ENCODE peak calls at places on chromosomes 7 and 10, in five cellular contexts. N, X, V, M and B are unnamed samples.
A peak's percentile ranks its signal among the peaks of the same experiment; 100 is the strongest.

GRCh38 chr7:70113078-70113477 is 514.8 kb downstream of the AUTS2 start:
- DNase-seq in X (no peak), N (no peak), M (no peak), V (no peak), B (no peak)

GRCh38 chr7:70565723-70566122 is 566.2 kb upstream of the GALNT17 start:
- DNase-seq in X (no peak), M (no peak), N (no peak), V (no peak), B (no peak)

GRCh38 chr10:34895977-34896376 is 80.9 kb upstream of the PARD3 start:
- DNase-seq in M (no peak), X (no peak), V (no peak), N (no peak), B (no peak)

GRCh38 chr7:149569025-149569725 is 71.6 kb upstream of the ZNF746 start:
- DNase-seq in M (no peak), X (no peak), V (no peak), N (no peak), B (no peak)

GRCh38 chr7:111424768-111425167 is 137.5 kb downstream of the IMMP2L start:
- DNase-seq in M (no peak), N (no peak), V (peak; percentile 54), X (no peak), B (no peak)

GRCh38 chr7:112572669-112573301 is 92.0 kb downstream of the LSMEM1 start:
- DNase-seq in N (no peak), V (peak; percentile 70), M (no peak), X (no peak), B (no peak)

GRCh38 chr7:15016726-15017125 is 114.2 kb upstream of the DGKB start:
- DNase-seq in V (no peak), X (no peak), M (no peak), N (peak; percentile 45), B (no peak)

GRCh38 chr10:130038611-130039109 is 72.0 kb downstream of the C10orf143 start:
- DNase-seq in M (no peak), X (no peak), V (no peak), N (no peak), B (no peak)

GRCh38 chr7:116540743-116541142 is 15.9 kb downstream of the CAV1 start:
- DNase-seq in V (peak; percentile 6), N (no peak), X (no peak), M (no peak), B (no peak)

GRCh38 chr10:119104653-119105024 is 726 bp downstream of the DENND10 start:
- DNase-seq in N (no peak), V (no peak), M (no peak), X (no peak), B (no peak)

GRCh38 chr7:42348071-42348470 is 111.1 kb upstream of the GLI3 start:
- DNase-seq in M (no peak), X (no peak), N (no peak), V (no peak), B (no peak)

GRCh38 chr7:87624628-87625027 is 3.6 kb upstream of the RUNDC3B start:
- DNase-seq in V (no peak), N (no peak), M (no peak), X (no peak), B (peak; percentile 31)

GRCh38 chr7:129848436-129848835 is 104.3 kb downstream of the UBE2H start:
- DNase-seq in N (no peak), X (no peak), M (no peak), V (no peak), B (no peak)

GRCh38 chr7:151309306-151309705 is 32.3 kb upstream of the NUB1 start:
- DNase-seq in V (no peak), X (no peak), M (no peak), N (no peak), B (no peak)

GRCh38 chr7:54932818-54933543 is 85.8 kb upstream of the EGFR start:
- DNase-seq in M (no peak), V (peak; percentile 17), N (peak; percentile 28), X (no peak), B (peak; percentile 96)

GRCh38 chr10:50152792-50153272 is 85.1 kb downstream of the WASHC2A start:
- DNase-seq in M (peak; percentile 19), X (no peak), V (no peak), N (no peak), B (peak; percentile 36)

GRCh38 chr7:142792129-142792528 is 21.4 kb downstream of the PRSS2 start:
- DNase-seq in N (no peak), X (no peak), V (no peak), M (no peak), B (no peak)

GRCh38 chr10:33484787-33485186 is 150.3 kb upstream of the NRP1 start:
- DNase-seq in M (no peak), V (no peak), N (no peak), X (no peak), B (no peak)

GRCh38 chr7:98079891-98080653 is 26.6 kb upstream of the LMTK2 start:
- DNase-seq in X (no peak), N (no peak), M (no peak), V (no peak), B (no peak)

GRCh38 chr10:66215005-66215404 is 710.8 kb upstream of the LRRTM3 start:
- DNase-seq in M (no peak), N (no peak), X (no peak), V (peak; percentile 4), B (peak; percentile 1)

GRCh38 chr10:94104316-94105060 is 110.8 kb downstream of the PLCE1 start:
- DNase-seq in M (no peak), X (no peak), N (no peak), V (peak; percentile 5), B (no peak)

GRCh38 chr10:115982076-115982475 is 290.9 kb downstream of the GFRA1 start:
- DNase-seq in N (no peak), M (no peak), V (no peak), X (no peak), B (no peak)

GRCh38 chr7:98674461-98674860 is 57.4 kb downstream of the NPTX2 start:
- DNase-seq in V (no peak), X (no peak), N (no peak), M (no peak), B (no peak)

GRCh38 chr7:155344270-155344617 is 46.6 kb downstream of the INSIG1 start:
- DNase-seq in N (no peak), V (no peak), X (no peak), M (no peak), B (no peak)

GRCh38 chr7:2619120-2619519 is 12.7 kb upstream of the TTYH3 start:
- DNase-seq in X (no peak), V (no peak), N (no peak), M (no peak), B (no peak)

GRCh38 chr10:93028881-93029280 is 31.7 kb upstream of the CYP26C1 start:
- DNase-seq in V (no peak), X (no peak), N (peak; percentile 16), M (no peak), B (no peak)

DNA sequence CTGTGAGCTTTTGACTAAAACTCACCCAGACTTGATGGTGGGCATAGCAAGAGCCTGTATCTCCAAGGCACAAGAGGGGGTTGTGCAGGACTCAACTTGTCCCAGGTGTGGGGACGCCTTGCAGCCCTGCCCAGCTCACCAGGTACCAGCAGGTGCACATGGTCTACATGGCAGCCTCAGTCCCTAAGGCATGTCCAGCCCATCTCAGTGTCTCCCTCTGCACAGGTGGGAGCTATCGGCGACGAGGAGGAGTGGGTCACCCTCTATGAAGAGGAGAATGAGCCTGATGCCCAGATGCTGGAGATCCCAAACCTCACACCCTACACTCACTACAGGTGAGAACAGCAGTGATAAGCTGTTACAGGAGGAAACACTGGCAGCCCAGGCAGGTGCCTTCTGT is 571.7 kb upstream of the FOXK1 start:
- DNase-seq in N (no peak), M (no peak), X (no peak), V (no peak), B (no peak)
- TF ChIP-seq ZBTB33 in N (no peak), M (no peak), X (no peak), V (no peak), B (no peak)

GRCh38 chr10:104218751-104219150 is 13.4 kb downstream of the CFAP43 start:
- DNase-seq in M (no peak), N (no peak), X (no peak), V (no peak), B (no peak)
- TF ChIP-seq ZBTB33 in M (no peak), N (no peak), X (no peak), V (no peak), B (no peak)

DNA sequence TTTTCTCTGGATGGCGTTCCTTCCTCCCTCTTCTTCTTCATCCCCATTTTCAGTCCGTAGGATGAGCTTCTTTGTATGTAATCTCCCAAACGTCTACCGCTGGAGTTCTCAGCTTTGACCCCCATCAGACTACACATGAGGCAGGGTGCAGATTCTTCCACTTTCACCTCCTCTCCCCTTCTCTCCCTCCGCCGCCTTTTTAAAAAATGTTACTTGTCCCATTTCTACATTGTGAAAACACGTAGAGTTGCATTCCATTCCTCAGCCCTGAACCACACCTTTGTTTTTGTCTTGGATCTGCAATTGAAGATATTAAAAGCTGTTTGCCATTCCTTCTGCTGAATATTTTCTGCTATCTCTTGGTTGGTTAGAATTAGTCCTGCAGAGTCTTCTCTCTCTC is 6.2 kb downstream of the ADIRF start:
- DNase-seq in X (no peak), V (no peak), M (no peak), N (no peak), B (no peak)
- TF ChIP-seq ZBTB33 in X (no peak), V (no peak), M (no peak), N (no peak), B (no peak)

DNA sequence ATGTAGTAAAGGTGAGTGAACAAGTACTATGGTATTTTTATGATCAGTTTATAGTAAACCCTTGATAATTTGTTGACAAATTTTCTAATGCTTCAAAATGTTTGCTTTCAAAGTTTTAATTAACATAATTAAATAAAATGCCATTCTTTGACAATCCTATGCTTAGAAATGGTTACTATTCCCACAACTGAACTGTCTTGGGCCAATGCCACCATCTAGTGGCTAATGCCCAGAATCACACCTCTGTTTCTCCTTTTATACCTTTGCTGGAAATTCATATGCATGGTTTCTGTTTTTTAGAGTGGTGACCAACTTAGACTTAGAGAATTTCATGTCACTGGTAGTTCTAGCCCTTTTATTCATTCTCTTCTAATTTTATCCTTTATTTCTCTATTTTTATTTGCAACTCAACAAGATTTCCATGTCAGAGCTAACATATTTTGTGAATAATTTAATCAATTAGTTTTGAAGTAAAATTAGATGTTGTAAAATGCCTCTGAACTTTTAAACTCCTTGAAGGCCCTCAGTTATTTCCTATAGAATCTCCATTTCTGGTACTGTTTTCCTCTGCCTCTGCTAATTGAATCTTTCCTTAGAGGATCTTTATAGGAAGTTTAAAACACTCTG is 31.1 kb downstream of the PCGF5 start:
- DNase-seq in V (peak; percentile 54), M (peak; percentile 40), N (peak; percentile 6), X (peak; percentile 30), B (peak; percentile 26)
- TF ChIP-seq ZBTB33 in V (no peak), M (no peak), N (no peak), X (no peak), B (no peak)

GRCh38 chr7:29249860-29250259 is 55.3 kb downstream of the CHN2 start:
- DNase-seq in M (no peak), V (no peak), X (no peak), N (no peak), B (no peak)

GRCh38 chr7:29247232-29247961 is 52.8 kb downstream of the CHN2 start:
- DNase-seq in M (no peak), V (no peak), N (no peak), X (no peak), B (no peak)

GRCh38 chr7:29249383-29249750 is 54.8 kb downstream of the CHN2 start:
- DNase-seq in N (no peak), X (no peak), V (no peak), M (no peak), B (no peak)

GRCh38 chr7:29248713-29249382 is 54.3 kb downstream of the CHN2 start:
- DNase-seq in V (peak; percentile 88), X (no peak), N (no peak), M (no peak), B (no peak)

DNA sequence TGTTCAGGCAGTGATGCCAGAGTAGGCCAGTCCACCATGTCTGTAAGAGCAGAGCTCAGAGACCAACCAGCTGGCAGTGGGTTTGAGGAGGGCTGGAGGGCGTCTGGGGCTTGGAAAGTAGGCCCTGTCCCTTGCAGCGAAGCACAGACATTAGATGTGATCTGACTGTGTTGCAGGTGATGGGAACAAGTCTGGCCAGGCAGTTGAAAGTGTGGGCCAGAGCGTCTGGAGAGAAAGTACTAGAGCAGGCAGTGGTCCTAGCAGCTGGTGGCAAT is 53.3 kb downstream of the CHN2 start:
- DNase-seq in M (no peak), V (no peak), N (no peak), X (no peak), B (no peak)
- TF ChIP-seq ZBTB33 in M (no peak), V (no peak), N (no peak), X (no peak), B (no peak)